ENCODE peak calls at places on chromosomes 7 and 10, in eight cellular contexts. S is HCT116; H is Panc1; V is CD8-positive, alpha-beta T cell; Z is CD8-positive, alpha-beta memory T cell; Y is right lobe of liver; K is sigmoid colon; T is lower lobe of right lung. J is an unnamed sample. For H3K4me1 and H3K36me3, the result is how much of the 10 kb centered on the place peaks cover.

GRCh38 chr7:70416611-70417010 is 715.3 kb upstream of the GALNT17 start:
- DNase-seq in S (no peak), H (no peak), V (no peak), Z (no peak), Y (no peak), K (no peak), T (no peak), J (no peak)

GRCh38 chr10:65805993-65806392 is 1119.8 kb upstream of the LRRTM3 start:
- DNase-seq in S (no peak), H (no peak), V (no peak), Z (no peak), Y (no peak), K (no peak), T (no peak), J (no peak)

GRCh38 chr10:33559105-33559504 is 224.6 kb upstream of the NRP1 start:
- DNase-seq in S (no peak), H (no peak), V (no peak), Z (no peak), Y (no peak), K (peak), T (no peak), J (no peak)

GRCh38 chr10:43396928-43397624 is 11.9 kb downstream of the HNRNPF start:
- DNase-seq in S (peak), H (no peak), V (peak), Z (peak), Y (peak), K (peak), T (peak), J (peak)

GRCh38 chr10:57983226-57983870 is 284.3 kb downstream of the IPMK start:
- DNase-seq in S (peak), H (no peak), V (no peak), Z (no peak), Y (no peak), K (no peak), T (no peak), J (no peak)

GRCh38 chr7:116455009-116455408 is 44.5 kb upstream of the CAV2 start:
- DNase-seq in S (no peak), H (peak), V (no peak), Z (no peak), Y (no peak), K (no peak), T (no peak), J (no peak)

GRCh38 chr10:74977913-74978847 is 133.3 kb upstream of the SAMD8 start:
- DNase-seq in S (no peak), H (no peak), V (peak), Z (peak), Y (no peak), K (no peak), T (no peak), J (no peak)

GRCh38 chr10:50431791-50432190 is 180.5 kb upstream of the ASAH2 start:
- DNase-seq in S (no peak), H (no peak), V (no peak), Z (no peak), Y (no peak), K (no peak), T (no peak), J (no peak)

GRCh38 chr10:116753759-116754158 is 11.4 kb upstream of the HSPA12A start:
- DNase-seq in S (no peak), H (no peak), V (no peak), Z (no peak), Y (no peak), K (peak), T (no peak), J (no peak)

GRCh38 chr10:9285698-9286097 is 1231.2 kb downstream of the GATA3 start:
- DNase-seq in S (no peak), H (no peak), V (no peak), Z (no peak), Y (no peak), K (no peak), T (no peak), J (no peak)

GRCh38 chr10:114179148-114179547 is at the start of gene TDRD1:
- DNase-seq in S (no peak), H (no peak), V (no peak), Z (no peak), Y (no peak), K (no peak), T (no peak), J (no peak)

GRCh38 chr7:118202056-118202455 is 18.1 kb downstream of the LSM8 start:
- DNase-seq in S (no peak), H (no peak), V (no peak), Z (no peak), Y (no peak), K (no peak), T (no peak), J (no peak)

GRCh38 chr7:8211725-8212096 is 50.3 kb downstream of the ICA1 start:
- DNase-seq in S (no peak), H (no peak), V (no peak), Z (no peak), Y (no peak), K (no peak), T (no peak), J (no peak)

GRCh38 chr7:149218469-149219420 is 20.7 kb upstream of the ZNF212 start:
- DNase-seq in S (no peak), H (no peak), V (no peak), Z (no peak), Y (no peak), K (no peak), T (no peak), J (no peak)

GRCh38 chr7:156989766-156990535 is 20.5 kb downstream of the MNX1 start:
- DNase-seq in S (no peak), H (no peak), V (no peak), Z (no peak), Y (no peak), K (no peak), T (no peak), J (no peak)

GRCh38 chr10:48804740-48805182 is 120.1 kb downstream of the WDFY4 start:
- DNase-seq in S (no peak), H (no peak), V (no peak), Z (no peak), Y (no peak), K (no peak), T (no peak), J (no peak)
- H3K4me1 ChIP-seq in S (under half), H (under half), V (half or more), Z (under half), Y (under half), K (under half), T (under half), J (under half)

DNA sequence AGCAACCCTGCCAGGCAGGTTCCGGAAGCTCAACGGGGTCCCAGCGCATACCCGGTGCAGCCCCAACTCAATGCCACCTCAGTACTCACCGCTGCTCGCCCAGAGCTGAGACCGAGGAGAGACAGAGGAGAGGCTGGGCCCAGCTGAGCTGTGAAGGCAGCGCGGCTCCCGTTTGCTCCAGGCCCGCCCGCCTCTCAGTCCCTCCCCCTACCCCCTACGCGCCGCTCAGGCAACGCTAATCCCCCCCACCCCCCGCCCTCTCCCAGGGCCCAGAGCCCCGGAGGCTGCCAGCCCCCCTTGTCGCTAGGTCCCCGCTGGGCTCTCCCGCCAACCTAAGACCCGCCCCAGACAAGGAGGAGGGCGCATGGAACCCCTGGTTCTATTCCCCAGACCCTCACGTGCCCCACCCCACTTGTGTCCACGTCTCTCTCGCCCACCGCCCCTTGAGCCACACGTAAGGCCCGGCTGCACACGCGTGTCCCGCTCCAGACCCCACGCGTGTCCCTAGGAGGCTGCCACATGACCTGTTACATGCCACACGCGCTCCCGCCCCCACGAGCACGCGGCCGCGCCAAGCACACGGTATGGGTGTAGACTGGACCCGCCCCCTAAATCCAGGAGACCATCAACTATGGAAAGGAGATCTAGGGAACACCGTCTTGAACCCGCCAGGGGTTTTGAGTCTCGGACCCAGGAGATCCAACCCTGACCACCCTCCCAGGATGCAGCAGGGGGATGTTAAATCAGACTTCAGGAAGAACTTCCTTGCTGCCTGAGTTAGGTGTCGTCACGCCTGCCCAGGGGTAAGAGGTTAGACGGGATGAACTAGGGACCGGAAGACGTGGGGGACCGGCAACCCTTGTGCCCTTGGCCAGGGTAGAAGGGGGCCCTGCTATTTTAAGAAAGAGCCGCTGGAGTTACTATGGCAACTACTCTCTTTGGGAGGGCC is at the start of gene PSD:
- DNase-seq in S (no peak), H (no peak), V (no peak), Z (no peak), Y (no peak), K (no peak), T (no peak), J (no peak)
- H3K36me3 ChIP-seq in S (under half), H (under half), V (under half), Z (under half), Y (under half), K (under half), T (under half), J (under half)

DNA sequence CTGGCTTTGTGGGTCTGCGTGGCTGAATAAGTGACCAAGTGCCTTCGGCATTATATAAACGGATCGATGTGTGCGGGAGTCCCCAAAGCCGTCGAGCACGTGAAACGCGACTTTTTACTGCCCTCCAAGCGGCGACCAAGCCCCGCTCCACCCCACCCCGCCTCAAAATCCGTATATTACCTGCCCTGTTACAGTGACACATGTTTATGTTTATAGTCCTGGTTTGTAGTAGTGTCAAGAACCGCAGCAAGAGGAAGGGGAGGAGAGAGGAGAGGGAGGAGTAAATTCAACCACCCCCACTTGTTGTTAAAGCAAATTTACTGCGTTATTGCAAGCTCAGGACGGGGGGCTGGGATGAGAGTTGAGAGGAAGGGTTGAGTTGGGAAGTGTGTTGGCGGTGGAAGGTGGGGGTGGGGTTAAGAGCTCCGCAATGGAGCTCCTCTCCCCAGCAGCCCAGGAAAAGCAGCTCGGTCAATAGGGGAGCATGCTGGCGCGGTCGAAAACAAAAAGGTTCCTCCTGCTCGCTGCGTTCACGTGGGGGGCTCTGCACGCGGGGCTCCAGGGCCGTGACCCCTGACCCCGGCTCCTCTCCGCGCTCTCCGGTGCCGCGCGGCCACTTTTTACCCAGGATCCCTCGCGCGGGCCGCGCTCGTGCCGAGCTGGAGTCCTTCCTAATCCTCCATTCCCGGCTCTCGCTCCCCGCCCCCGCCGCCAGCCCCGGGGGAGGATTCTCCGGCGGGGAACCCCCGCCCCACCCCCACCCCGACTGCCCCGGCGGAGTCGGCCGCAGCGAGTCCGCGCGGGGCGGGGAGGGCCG is at the start of gene SKIDA1:
- DNase-seq in S (no peak), H (no peak), V (peak), Z (peak), Y (peak), K (peak), T (peak), J (peak)
- H3K4me3 ChIP-seq in S (peak), H (peak), V (peak), Z (peak), Y (peak), K (peak), T (peak), J (peak)

GRCh38 chr7:139994356-139994755 is 68.4 kb downstream of the PARP12 start:
- DNase-seq in S (no peak), H (no peak), V (no peak), Z (no peak), Y (no peak), K (no peak), T (no peak), J (no peak)
- H3K4me1 ChIP-seq in S (under half), H (under half), V (under half), Z (under half), Y (under half), K (under half), T (under half), J (under half)

DNA sequence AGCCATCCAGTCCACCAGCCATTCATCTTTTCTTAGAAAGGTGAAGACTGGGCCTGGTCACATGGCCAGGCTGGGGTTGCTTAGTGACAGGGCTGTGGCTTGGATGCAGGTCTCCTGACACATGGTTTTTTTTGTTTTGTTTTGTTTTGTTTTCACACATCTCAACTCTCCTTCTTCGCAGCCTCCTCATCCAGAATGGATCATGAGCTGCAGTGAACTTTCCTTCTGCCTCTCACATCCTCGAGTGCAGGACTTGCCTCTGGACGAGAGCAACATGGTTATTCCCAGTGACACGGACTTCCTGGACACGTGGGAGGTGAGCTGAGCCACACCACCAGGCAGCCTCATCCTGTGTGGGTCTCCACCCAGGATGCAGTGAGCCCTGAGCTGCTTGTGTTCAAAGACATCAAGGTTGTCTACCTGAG is 9.5 kb downstream of the AKR1E2 start:
- DNase-seq in S (no peak), H (no peak), V (no peak), Z (no peak), Y (no peak), K (no peak), T (no peak), J (peak)
- H3K36me3 ChIP-seq in S (under half), H (under half), V (under half), Z (under half), Y (under half), K (under half), T (under half), J (half or more)

GRCh38 chr10:93334181-93334580 is 148.0 kb downstream of the MYOF start:
- DNase-seq in S (no peak), H (no peak), V (no peak), Z (no peak), Y (no peak), K (no peak), T (no peak), J (peak)

GRCh38 chr10:93336110-93336509 is 146.0 kb downstream of the MYOF start:
- DNase-seq in S (no peak), H (no peak), V (no peak), Z (no peak), Y (no peak), K (no peak), T (no peak), J (no peak)

GRCh38 chr10:93334901-93335312 is 147.2 kb downstream of the MYOF start:
- DNase-seq in S (peak), H (no peak), V (no peak), Z (no peak), Y (no peak), K (no peak), T (no peak), J (peak)

GRCh38 chr10:93330824-93331223 is 151.3 kb downstream of the MYOF start:
- DNase-seq in S (no peak), H (no peak), V (no peak), Z (no peak), Y (no peak), K (no peak), T (no peak), J (no peak)

DNA sequence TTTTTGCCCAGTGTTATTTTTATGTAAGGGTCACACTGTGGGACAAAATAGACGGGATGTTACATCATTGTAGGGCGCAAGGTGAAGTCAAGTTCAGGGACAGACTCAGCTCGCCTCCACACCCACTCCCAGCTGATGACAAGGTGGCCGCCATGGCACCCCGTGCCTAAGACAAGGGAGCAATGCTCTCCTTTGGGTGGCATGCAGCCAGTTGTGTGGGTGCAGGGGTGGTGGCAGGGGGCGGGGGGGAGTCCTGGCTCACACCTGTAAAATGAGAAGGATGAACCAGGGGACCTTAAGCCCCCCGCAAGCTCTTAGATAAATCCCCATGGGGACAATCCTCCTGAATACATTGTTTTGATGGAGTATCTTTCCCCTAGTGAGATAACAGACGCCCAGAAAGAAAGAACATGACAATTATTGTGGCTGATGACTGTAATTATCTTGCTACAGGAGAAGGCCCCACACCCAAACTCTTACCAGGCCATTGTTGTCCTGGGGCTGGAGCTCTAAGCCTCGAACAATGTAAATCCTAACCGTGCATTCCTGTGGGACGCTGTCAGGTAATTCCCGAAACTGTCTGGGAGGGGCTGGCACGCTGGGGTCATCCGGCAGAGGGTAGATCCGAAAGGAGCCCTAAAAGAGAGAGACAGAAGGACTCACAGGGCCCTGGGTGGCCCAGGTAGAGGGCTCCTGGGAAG is 148.7 kb downstream of the MYOF start:
- DNase-seq in S (no peak), H (no peak), V (no peak), Z (no peak), Y (no peak), K (no peak), T (no peak), J (peak)
- H3K4me3 ChIP-seq in S (no peak), H (no peak), V (no peak), Z (no peak), Y (no peak), K (no peak), T (no peak), J (no peak)

GRCh38 chr7:825386-825785 is 6.9 kb upstream of the SUN1 start:
- DNase-seq in S (no peak), H (no peak), V (no peak), Z (no peak), Y (no peak), K (no peak), T (no peak), J (no peak)
- H3K4me1 ChIP-seq in S (under half), H (under half), V (under half), Z (under half), Y (under half), K (under half), T (half or more), J (under half)

DNA sequence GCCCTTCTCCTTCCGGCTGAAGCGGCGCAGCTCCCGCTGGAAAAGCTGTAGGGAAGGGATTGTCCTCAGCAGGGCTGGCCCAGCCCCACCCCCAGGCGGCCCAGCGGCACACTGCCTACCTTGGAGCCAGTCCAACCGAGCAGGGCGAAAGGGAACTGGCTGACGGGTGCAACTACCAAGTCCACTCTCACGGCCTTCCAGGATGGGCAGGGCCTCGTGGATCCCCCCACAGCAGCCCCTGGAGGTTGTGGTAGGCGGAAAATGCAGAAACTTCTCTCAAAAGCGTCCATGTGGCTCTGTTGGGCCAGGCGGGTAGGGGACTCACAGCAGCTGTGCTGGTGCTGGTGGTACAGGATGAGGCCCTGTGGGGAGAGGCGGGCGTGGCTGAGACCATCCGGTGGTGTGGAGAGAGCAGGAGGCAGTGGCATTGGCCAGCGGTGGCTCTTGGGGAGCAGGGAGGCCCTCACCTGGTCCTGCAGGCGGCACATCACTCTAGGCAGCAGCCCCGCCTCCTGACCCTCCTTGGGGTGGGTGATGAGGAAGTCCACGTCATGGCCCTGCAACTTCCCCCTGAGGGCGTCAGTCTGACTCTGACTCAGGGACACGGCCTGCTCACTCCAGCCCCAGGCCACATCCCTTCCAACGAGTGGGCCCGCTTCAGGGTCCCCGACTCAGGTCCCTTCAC is 8.4 kb upstream of the PGAM2 start:
- DNase-seq in S (no peak), H (no peak), V (peak), Z (peak), Y (peak), K (peak), T (peak), J (no peak)
- H3K36me3 ChIP-seq in S (under half), H (under half), V (under half), Z (under half), Y (under half), K (half or more), T (half or more), J (half or more)